ENCODE peak calls at places on chromosomes 11 and 22, in seven cellular contexts. C is LoVo; G is adrenal gland; P is activated CD4-positive, alpha-beta T cell treated with anti-CD3 and anti-CD28 coated beads, Interleukin-2, amount 10 ng/mL, durations not matched to agents 7 days and 5 days; Q is ACHN; T is NCI-H1417; L is C1 segment of cervical spinal cord. N is an unnamed sample.

GRCh38 chr11:77166021-77166420 is 38.0 kb downstream of the MYO7A start:
- DNase-seq in T (no peak), G (no peak), P (no peak), L (no peak), C (no peak), Q (no peak), N (no peak)

GRCh38 chr11:57255618-57256017 is 18.6 kb upstream of the APLNR start:
- DNase-seq in G (no peak), C (no peak), P (no peak), Q (no peak), T (no peak), L (no peak), N (no peak)

GRCh38 chr11:34263462-34264186 is 94.2 kb downstream of the ABTB2 start:
- DNase-seq in G (peak; percentile 82), Q (peak; percentile 89), L (no peak), C (peak; percentile 94), T (no peak), P (no peak), N (peak; percentile 82)

GRCh38 chr11:44377121-44377520 is 67.2 kb upstream of the ALX4 start:
- DNase-seq in C (no peak), G (no peak), Q (no peak), L (no peak), T (no peak), P (no peak), N (no peak)

GRCh38 chr11:65452806-65453490 is 30.4 kb downstream of the NEAT1 start:
- DNase-seq in L (no peak), P (no peak), C (no peak), T (no peak), Q (no peak), G (peak; percentile 68), N (peak; percentile 86)

GRCh38 chr11:17547051-17547577 is at the start of gene OTOG:
- DNase-seq in T (peak; percentile 49), Q (no peak), L (no peak), G (no peak), C (no peak), P (no peak), N (no peak)

GRCh38 chr11:59463176-59463575 is 6.4 kb downstream of the OR4D6 start:
- DNase-seq in L (no peak), G (peak; percentile 7), C (no peak), T (no peak), Q (no peak), P (no peak), N (peak; percentile 3)

GRCh38 chr11:104183572-104183971 is 19.6 kb upstream of the PDGFD start:
- DNase-seq in C (no peak), P (no peak), G (no peak), Q (no peak), L (no peak), T (no peak), N (no peak)

GRCh38 chr11:114276077-114276476 is 20.1 kb upstream of the NNMT start:
- DNase-seq in G (no peak), Q (no peak), T (no peak), L (no peak), P (no peak), C (no peak), N (no peak)

GRCh38 chr11:35373284-35373933 is 45.9 kb downstream of the SLC1A2 start:
- DNase-seq in C (peak; percentile 46), G (no peak), Q (peak; percentile 85), P (no peak), L (no peak), T (no peak), N (no peak)

GRCh38 chr11:129828301-129828836 is 12.7 kb downstream of the TMEM45B start:
- DNase-seq in Q (no peak), L (no peak), T (peak; percentile 57), P (no peak), G (no peak), C (peak; percentile 74), N (no peak)

GRCh38 chr11:128157423-128158298 is 429.7 kb downstream of the ETS1 start:
- DNase-seq in Q (peak; percentile 73), G (peak; percentile 59), P (peak; percentile 74), L (no peak), C (peak; percentile 73), T (peak; percentile 92), N (peak; percentile 82)

GRCh38 chr11:73019448-73019847 is 122.7 kb downstream of the FCHSD2 start:
- DNase-seq in L (no peak), T (no peak), G (no peak), P (no peak), C (no peak), Q (no peak), N (no peak)

GRCh38 chr11:75536786-75537629 is 11.3 kb upstream of the GDPD5 start:
- DNase-seq in G (peak; percentile 32), L (no peak), C (no peak), Q (no peak), P (peak; percentile 51), T (no peak), N (no peak)

GRCh38 chr11:95764267-95764898 is 25.2 kb downstream of the FAM76B start:
- DNase-seq in L (no peak), Q (peak; percentile 52), P (no peak), C (peak; percentile 54), T (peak; percentile 17), G (no peak), N (peak; percentile 69)

GRCh38 chr22:47189056-47189916 is 426.8 kb downstream of the TBC1D22A start:
- DNase-seq in C (no peak), T (no peak), P (no peak), G (no peak), Q (no peak), L (no peak), N (no peak)